ENCODE peak calls at places on chromosomes 2 and 18, in ten cellular contexts. O is astrocyte; R is tibial artery; G is uterus; A is fibroblast of lung; W is tibial nerve; F is mammary epithelial cell; U is MM.1S; Q is CD8-positive, alpha-beta T cell; I is pancreas. S is an unnamed sample. For H3K27me3, the result is how much of the 10 kb centered on the place peaks cover.

GRCh38 chr2:142937347-142937746 is 59.9 kb downstream of the KYNU start:
- DNase-seq in O (no peak), R (no peak), G (no peak), A (no peak), W (no peak), F (no peak), U (no peak), Q (no peak), I (no peak), S (no peak)

GRCh38 chr2:176392125-176392704 is 123.0 kb downstream of the MTX2 start:
- DNase-seq in O (peak), R (no peak), G (no peak), A (peak), W (no peak), F (no peak), U (no peak), Q (no peak), I (no peak), S (no peak)

GRCh38 chr2:217680376-217680775 is 322.4 kb downstream of the TNS1 start:
- DNase-seq in O (no peak), R (no peak), G (no peak), A (no peak), W (no peak), F (no peak), U (no peak), Q (no peak), I (no peak), S (no peak)

GRCh38 chr18:68267583-68267982 is 447.3 kb downstream of the TMX3 start:
- DNase-seq in O (peak), R (no peak), G (no peak), A (peak), W (no peak), F (peak), U (no peak), Q (no peak), I (no peak), S (no peak)

GRCh38 chr2:240472078-240472790 is 36.8 kb downstream of the GPC1 start:
- DNase-seq in O (no peak), R (no peak), G (no peak), A (no peak), W (no peak), F (peak), U (no peak), Q (no peak), I (peak), S (no peak)

GRCh38 chr18:28149810-28150420 is 27.0 kb downstream of the CDH2 start:
- DNase-seq in O (no peak), R (no peak), G (no peak), A (no peak), W (no peak), F (no peak), U (no peak), Q (no peak), I (no peak), S (no peak)

GRCh38 chr2:11103984-11104793 is 51.1 kb upstream of the SLC66A3 start:
- DNase-seq in O (no peak), R (no peak), G (no peak), A (no peak), W (no peak), F (no peak), U (peak), Q (no peak), I (no peak), S (no peak)

GRCh38 chr18:37309059-37309458 is 256.5 kb downstream of the CELF4 start:
- DNase-seq in O (no peak), R (no peak), G (no peak), A (no peak), W (no peak), F (peak), U (no peak), Q (no peak), I (no peak), S (no peak)

GRCh38 chr2:220417503-220417902 is 790.1 kb downstream of the SLC4A3 start:
- DNase-seq in O (no peak), R (no peak), G (no peak), A (no peak), W (no peak), F (no peak), U (no peak), Q (no peak), I (no peak), S (no peak)

GRCh38 chr2:219386532-219387280 is 1.0 kb downstream of the DNPEP start:
- DNase-seq in O (no peak), R (no peak), G (no peak), A (no peak), W (no peak), F (no peak), U (no peak), Q (peak), I (no peak), S (no peak)

GRCh38 chr2:74174909-74175308 is 3.8 kb downstream of the MOB1A start:
- DNase-seq in O (no peak), R (no peak), G (no peak), A (no peak), W (no peak), F (no peak), U (no peak), Q (no peak), I (no peak), S (no peak)

GRCh38 chr2:8669157-8669852 is 12.6 kb upstream of the ID2 start:
- DNase-seq in O (peak), R (no peak), G (no peak), A (peak), W (peak), F (no peak), U (no peak), Q (no peak), I (no peak), S (no peak)

GRCh38 chr2:196277002-196277401 is 105.6 kb upstream of the STK17B start:
- DNase-seq in O (no peak), R (no peak), G (no peak), A (no peak), W (peak), F (peak), U (peak), Q (no peak), I (no peak), S (no peak)

GRCh38 chr2:71511776-71512175 is 58.4 kb downstream of the DYSF start:
- DNase-seq in O (no peak), R (no peak), G (no peak), A (no peak), W (no peak), F (no peak), U (no peak), Q (no peak), I (no peak), S (no peak)

GRCh38 chr2:96870631-96871255 is 863 bp upstream of the SEMA4C start:
- DNase-seq in O (peak), R (peak), G (peak), A (no peak), W (no peak), F (no peak), U (no peak), Q (peak), I (peak), S (no peak)

GRCh38 chr2:233331536-233331935 is 22.8 kb upstream of the DGKD start:
- DNase-seq in O (no peak), R (peak), G (peak), A (no peak), W (peak), F (no peak), U (peak), Q (peak), I (no peak), S (no peak)
- H3K4me3 ChIP-seq in O (no peak), R (no peak), G (no peak), A (no peak), W (no peak), F (no peak), U (no peak), Q (peak), I (no peak), S (no peak)

DNA sequence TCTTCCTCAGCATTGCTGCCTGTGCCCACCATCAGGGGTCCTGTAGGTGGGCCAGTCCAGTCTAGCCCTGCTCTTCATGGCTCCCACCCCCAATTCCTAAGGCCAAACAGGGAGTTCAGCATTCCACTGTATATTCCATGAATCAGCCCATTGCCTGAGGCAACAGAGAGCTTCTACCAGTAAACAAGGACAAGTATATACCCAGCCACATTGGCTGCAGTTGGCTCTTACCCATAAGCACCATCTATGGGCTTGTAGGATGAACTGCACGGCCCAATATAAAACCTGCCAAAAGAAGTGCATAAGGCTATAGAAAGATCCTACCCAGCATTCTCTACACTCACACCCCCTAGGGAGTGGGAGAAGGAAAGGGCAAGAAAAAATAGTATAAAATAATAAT is 95.1 kb upstream of the SALL3 start:
- DNase-seq in O (no peak), R (no peak), G (no peak), A (no peak), W (no peak), F (no peak), U (no peak), Q (no peak), I (no peak), S (no peak)
- TF ChIP-seq CTCF in O (no peak), R (no peak), G (no peak), A (no peak), W (no peak), F (no peak), U (no peak), Q (no peak), I (no peak), S (no peak)

GRCh38 chr18:13934058-13934457 is 18.7 kb upstream of the MC2R start:
- DNase-seq in O (no peak), R (no peak), G (no peak), A (no peak), W (no peak), F (no peak), U (no peak), Q (no peak), I (no peak), S (no peak)

GRCh38 chr18:13930964-13931363 is 15.6 kb upstream of the MC2R start:
- DNase-seq in O (no peak), R (no peak), G (no peak), A (no peak), W (no peak), F (no peak), U (no peak), Q (no peak), I (no peak), S (no peak)

GRCh38 chr18:13934676-13935075 is 19.3 kb upstream of the MC2R start:
- DNase-seq in O (no peak), R (no peak), G (no peak), A (no peak), W (no peak), F (no peak), U (no peak), Q (no peak), I (no peak), S (no peak)

GRCh38 chr18:13932285-13933025 is 17.1 kb upstream of the MC2R start:
- DNase-seq in O (no peak), R (no peak), G (no peak), A (no peak), W (no peak), F (no peak), U (no peak), Q (no peak), I (no peak), S (no peak)
- H3K27me3 ChIP-seq in O (under half), R (under half), G (under half), A (under half), W (under half), F (under half), U (under half), Q (under half), I (under half), S (under half)

GRCh38 chr2:132496566-132496965 is 80.0 kb downstream of the GPR39 start:
- DNase-seq in O (no peak), R (no peak), G (no peak), A (no peak), W (no peak), F (no peak), U (no peak), Q (no peak), I (no peak), S (no peak)

GRCh38 chr2:132497591-132497990 is 81.0 kb downstream of the GPR39 start:
- DNase-seq in O (no peak), R (no peak), G (no peak), A (peak), W (no peak), F (peak), U (no peak), Q (no peak), I (no peak), S (no peak)
- H3K4me3 ChIP-seq in O (no peak), R (no peak), G (no peak), A (no peak), W (no peak), F (no peak), U (no peak), Q (no peak), I (no peak), S (no peak)

GRCh38 chr2:47204691-47205090 is 49.6 kb upstream of the STPG4 start:
- DNase-seq in O (no peak), R (no peak), G (no peak), A (no peak), W (no peak), F (no peak), U (no peak), Q (no peak), I (no peak), S (no peak)

GRCh38 chr2:47208852-47209606 is 53.9 kb upstream of the STPG4 start:
- DNase-seq in O (peak), R (no peak), G (no peak), A (peak), W (no peak), F (no peak), U (no peak), Q (no peak), I (no peak), S (no peak)

GRCh38 chr2:47205576-47206141 is 50.6 kb upstream of the STPG4 start:
- DNase-seq in O (peak), R (no peak), G (peak), A (peak), W (no peak), F (no peak), U (no peak), Q (no peak), I (no peak), S (no peak)

GRCh38 chr2:47203996-47204395 is 48.9 kb upstream of the STPG4 start:
- DNase-seq in O (no peak), R (no peak), G (no peak), A (no peak), W (no peak), F (no peak), U (no peak), Q (no peak), I (no peak), S (no peak)

DNA sequence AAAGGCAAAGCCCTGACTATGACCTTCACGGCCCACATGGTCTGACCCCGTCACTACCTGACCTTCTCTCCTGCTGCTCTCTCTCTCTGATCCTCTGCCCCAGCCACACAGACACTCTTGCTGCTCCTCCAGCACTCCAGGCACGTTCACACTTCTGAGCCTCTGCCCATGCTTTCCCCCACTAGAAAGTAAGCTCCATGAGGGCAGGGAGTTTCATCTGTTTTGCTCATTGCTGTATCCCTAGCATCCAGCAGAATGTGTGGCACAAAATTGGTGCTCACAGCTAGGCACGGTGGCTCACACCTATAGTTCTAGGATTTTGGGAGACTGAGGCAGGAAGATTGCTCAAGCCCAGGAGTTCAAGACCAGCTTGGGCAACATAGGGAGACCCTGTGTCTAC is 52.5 kb upstream of the STPG4 start:
- DNase-seq in O (no peak), R (no peak), G (no peak), A (no peak), W (no peak), F (no peak), U (no peak), Q (no peak), I (no peak), S (no peak)
- TF ChIP-seq CTCF in O (no peak), R (no peak), G (no peak), A (no peak), W (no peak), F (no peak), U (no peak), Q (no peak), I (no peak), S (no peak)

GRCh38 chr2:236180501-236180816 is 12.3 kb upstream of the GBX2 start:
- DNase-seq in O (no peak), R (no peak), G (no peak), A (no peak), W (no peak), F (no peak), U (no peak), Q (no peak), I (no peak), S (no peak)

GRCh38 chr2:236179653-236180500 is 11.7 kb upstream of the GBX2 start:
- DNase-seq in O (peak), R (no peak), G (no peak), A (peak), W (no peak), F (peak), U (no peak), Q (no peak), I (no peak), S (no peak)

GRCh38 chr2:236177967-236178909 is 10.1 kb upstream of the GBX2 start:
- DNase-seq in O (peak), R (peak), G (no peak), A (peak), W (peak), F (no peak), U (peak), Q (peak), I (peak), S (no peak)

GRCh38 chr2:236177604-236177966 is 9.4 kb upstream of the GBX2 start:
- DNase-seq in O (no peak), R (no peak), G (no peak), A (no peak), W (no peak), F (no peak), U (no peak), Q (no peak), I (peak), S (no peak)

GRCh38 chr2:236178921-236179652 is 10.9 kb upstream of the GBX2 start:
- DNase-seq in O (peak), R (no peak), G (no peak), A (peak), W (no peak), F (no peak), U (no peak), Q (no peak), I (no peak), S (no peak)
- H3K27me3 ChIP-seq in O (under half), R (half or more), G (under half), A (under half), W (half or more), F (under half), U (under half), Q (under half), I (under half), S (under half)

GRCh38 chr18:45008694-45009372 is 328.1 kb downstream of the SETBP1 start:
- DNase-seq in O (no peak), R (no peak), G (no peak), A (no peak), W (no peak), F (no peak), U (peak), Q (no peak), I (no peak), S (no peak)
- H3K4me3 ChIP-seq in O (no peak), R (no peak), G (no peak), A (no peak), W (no peak), F (no peak), U (no peak), Q (no peak), I (no peak), S (no peak)

GRCh38 chr18:34153711-34154110 is 71.0 kb downstream of the NOL4 start:
- DNase-seq in O (peak), R (no peak), G (no peak), A (peak), W (no peak), F (peak), U (no peak), Q (no peak), I (no peak), S (no peak)

GRCh38 chr18:34159691-34160185 is 65.0 kb downstream of the NOL4 start:
- DNase-seq in O (no peak), R (no peak), G (no peak), A (no peak), W (no peak), F (no peak), U (no peak), Q (no peak), I (no peak), S (no peak)

GRCh38 chr18:34158881-34159690 is 65.6 kb downstream of the NOL4 start:
- DNase-seq in O (peak), R (peak), G (peak), A (peak), W (peak), F (no peak), U (no peak), Q (no peak), I (peak), S (no peak)
- TF ChIP-seq CTCF in O (peak), R (no peak), G (no peak), A (no peak), W (no peak), F (no peak), U (no peak), Q (no peak), I (no peak), S (peak)

GRCh38 chr18:48183613-48184012 is 225.6 kb downstream of the ZBTB7C start:
- DNase-seq in O (no peak), R (no peak), G (no peak), A (no peak), W (no peak), F (no peak), U (no peak), Q (no peak), I (no peak), S (no peak)
- H3K27me3 ChIP-seq in O (under half), R (under half), G (under half), A (under half), W (under half), F (under half), U (under half), Q (under half), I (under half), S (under half)

GRCh38 chr2:171479154-171479814 is 43.0 kb upstream of the CYBRD1 start:
- DNase-seq in O (peak), R (no peak), G (no peak), A (peak), W (no peak), F (peak), U (no peak), Q (no peak), I (no peak), S (no peak)
- H3K4me3 ChIP-seq in O (no peak), R (no peak), G (no peak), A (no peak), W (no peak), F (no peak), U (no peak), Q (no peak), I (no peak), S (no peak)

S was measured in kidney epithelial cell.